ENCODE peak calls at places on chromosome 18, in ten cellular contexts. One of them, this sample, is unnamed.

GRCh38 chr18:29849145-29849544 is 1193.4 kb downstream of the DSC3 start:
- DNase-seq in stimulated activated CD4-positive, alpha-beta T cell treated with anti-CD3 and anti-CD28 coated beads, Interleukin-12 subunit alpha, Interleukin-12 subunit beta, amount 100 ng/mL, for 48 hours: no peak
- DNase-seq in activated naive CD8-positive, alpha-beta T cell treated with anti-CD3 and anti-CD28 coated beads for 36 hours: no peak
- DNase-seq in activated CD4-positive, alpha-beta T cell treated with anti-CD3 and anti-CD28 coated beads, Interleukin-2, amount 10 ng/mL, durations not matched to agents 7 days and 5 days: no peak
- DNase-seq in stimulated activated CD8-positive, alpha-beta memory T cell treated with anti-CD3 and anti-CD28 coated beads, Interleukin-2, amount 100 ng/mL, for 48 hours: no peak
- DNase-seq in mucosa of gallbladder: no peak
- DNase-seq in GOT3: no peak
- DNase-seq in colonic mucosa: no peak
- DNase-seq in effector memory CD4-positive, alpha-beta T cell: no peak
- DNase-seq in ELR: peak
- DNase-seq in this sample: no peak

GRCh38 chr18:21321711-21322110 is 79.7 kb downstream of the GREB1L start:
- DNase-seq in stimulated activated CD4-positive, alpha-beta T cell treated with anti-CD3 and anti-CD28 coated beads, Interleukin-12 subunit alpha, Interleukin-12 subunit beta, amount 100 ng/mL, for 48 hours: no peak
- DNase-seq in activated naive CD8-positive, alpha-beta T cell treated with anti-CD3 and anti-CD28 coated beads for 36 hours: no peak
- DNase-seq in activated CD4-positive, alpha-beta T cell treated with anti-CD3 and anti-CD28 coated beads, Interleukin-2, amount 10 ng/mL, durations not matched to agents 7 days and 5 days: no peak
- DNase-seq in stimulated activated CD8-positive, alpha-beta memory T cell treated with anti-CD3 and anti-CD28 coated beads, Interleukin-2, amount 100 ng/mL, for 48 hours: no peak
- DNase-seq in mucosa of gallbladder: no peak
- DNase-seq in GOT3: no peak
- DNase-seq in colonic mucosa: no peak
- DNase-seq in effector memory CD4-positive, alpha-beta T cell: no peak
- DNase-seq in ELR: no peak
- DNase-seq in this sample: no peak

GRCh38 chr18:48342588-48342987 is 66.6 kb downstream of the ZBTB7C start:
- DNase-seq in stimulated activated CD4-positive, alpha-beta T cell treated with anti-CD3 and anti-CD28 coated beads, Interleukin-12 subunit alpha, Interleukin-12 subunit beta, amount 100 ng/mL, for 48 hours: no peak
- DNase-seq in activated naive CD8-positive, alpha-beta T cell treated with anti-CD3 and anti-CD28 coated beads for 36 hours: no peak
- DNase-seq in activated CD4-positive, alpha-beta T cell treated with anti-CD3 and anti-CD28 coated beads, Interleukin-2, amount 10 ng/mL, durations not matched to agents 7 days and 5 days: no peak
- DNase-seq in stimulated activated CD8-positive, alpha-beta memory T cell treated with anti-CD3 and anti-CD28 coated beads, Interleukin-2, amount 100 ng/mL, for 48 hours: no peak
- DNase-seq in mucosa of gallbladder: no peak
- DNase-seq in GOT3: no peak
- DNase-seq in colonic mucosa: no peak
- DNase-seq in effector memory CD4-positive, alpha-beta T cell: no peak
- DNase-seq in ELR: no peak
- DNase-seq in this sample: no peak

GRCh38 chr18:9333441-9334350 is 877 bp upstream of the TWSG1 start:
- DNase-seq in stimulated activated CD4-positive, alpha-beta T cell treated with anti-CD3 and anti-CD28 coated beads, Interleukin-12 subunit alpha, Interleukin-12 subunit beta, amount 100 ng/mL, for 48 hours: no peak
- DNase-seq in activated naive CD8-positive, alpha-beta T cell treated with anti-CD3 and anti-CD28 coated beads for 36 hours: peak
- DNase-seq in activated CD4-positive, alpha-beta T cell treated with anti-CD3 and anti-CD28 coated beads, Interleukin-2, amount 10 ng/mL, durations not matched to agents 7 days and 5 days: no peak
- DNase-seq in stimulated activated CD8-positive, alpha-beta memory T cell treated with anti-CD3 and anti-CD28 coated beads, Interleukin-2, amount 100 ng/mL, for 48 hours: peak
- DNase-seq in mucosa of gallbladder: no peak
- DNase-seq in GOT3: no peak
- DNase-seq in colonic mucosa: peak
- DNase-seq in effector memory CD4-positive, alpha-beta T cell: peak
- DNase-seq in ELR: peak
- DNase-seq in this sample: no peak

GRCh38 chr18:421236-422155 is 79.0 kb downstream of the COLEC12 start:
- DNase-seq in stimulated activated CD4-positive, alpha-beta T cell treated with anti-CD3 and anti-CD28 coated beads, Interleukin-12 subunit alpha, Interleukin-12 subunit beta, amount 100 ng/mL, for 48 hours: no peak
- DNase-seq in activated naive CD8-positive, alpha-beta T cell treated with anti-CD3 and anti-CD28 coated beads for 36 hours: no peak
- DNase-seq in activated CD4-positive, alpha-beta T cell treated with anti-CD3 and anti-CD28 coated beads, Interleukin-2, amount 10 ng/mL, durations not matched to agents 7 days and 5 days: no peak
- DNase-seq in stimulated activated CD8-positive, alpha-beta memory T cell treated with anti-CD3 and anti-CD28 coated beads, Interleukin-2, amount 100 ng/mL, for 48 hours: no peak
- DNase-seq in mucosa of gallbladder: no peak
- DNase-seq in GOT3: no peak
- DNase-seq in colonic mucosa: no peak
- DNase-seq in effector memory CD4-positive, alpha-beta T cell: no peak
- DNase-seq in ELR: peak
- DNase-seq in this sample: no peak

GRCh38 chr18:76463358-76463757 is 31.7 kb downstream of the ZNF516 start:
- DNase-seq in stimulated activated CD4-positive, alpha-beta T cell treated with anti-CD3 and anti-CD28 coated beads, Interleukin-12 subunit alpha, Interleukin-12 subunit beta, amount 100 ng/mL, for 48 hours: no peak
- DNase-seq in activated naive CD8-positive, alpha-beta T cell treated with anti-CD3 and anti-CD28 coated beads for 36 hours: no peak
- DNase-seq in activated CD4-positive, alpha-beta T cell treated with anti-CD3 and anti-CD28 coated beads, Interleukin-2, amount 10 ng/mL, durations not matched to agents 7 days and 5 days: no peak
- DNase-seq in stimulated activated CD8-positive, alpha-beta memory T cell treated with anti-CD3 and anti-CD28 coated beads, Interleukin-2, amount 100 ng/mL, for 48 hours: no peak
- DNase-seq in mucosa of gallbladder: no peak
- DNase-seq in GOT3: no peak
- DNase-seq in colonic mucosa: no peak
- DNase-seq in effector memory CD4-positive, alpha-beta T cell: no peak
- DNase-seq in ELR: no peak
- DNase-seq in this sample: no peak

GRCh38 chr18:49249523-49249922 is 210.9 kb downstream of the DYM start:
- DNase-seq in stimulated activated CD4-positive, alpha-beta T cell treated with anti-CD3 and anti-CD28 coated beads, Interleukin-12 subunit alpha, Interleukin-12 subunit beta, amount 100 ng/mL, for 48 hours: no peak
- DNase-seq in activated naive CD8-positive, alpha-beta T cell treated with anti-CD3 and anti-CD28 coated beads for 36 hours: no peak
- DNase-seq in activated CD4-positive, alpha-beta T cell treated with anti-CD3 and anti-CD28 coated beads, Interleukin-2, amount 10 ng/mL, durations not matched to agents 7 days and 5 days: no peak
- DNase-seq in stimulated activated CD8-positive, alpha-beta memory T cell treated with anti-CD3 and anti-CD28 coated beads, Interleukin-2, amount 100 ng/mL, for 48 hours: no peak
- DNase-seq in mucosa of gallbladder: no peak
- DNase-seq in GOT3: no peak
- DNase-seq in colonic mucosa: no peak
- DNase-seq in effector memory CD4-positive, alpha-beta T cell: no peak
- DNase-seq in ELR: peak
- DNase-seq in this sample: no peak

GRCh38 chr18:48152549-48152948 is 222.1 kb upstream of the SMAD2 start:
- DNase-seq in stimulated activated CD4-positive, alpha-beta T cell treated with anti-CD3 and anti-CD28 coated beads, Interleukin-12 subunit alpha, Interleukin-12 subunit beta, amount 100 ng/mL, for 48 hours: no peak
- DNase-seq in activated naive CD8-positive, alpha-beta T cell treated with anti-CD3 and anti-CD28 coated beads for 36 hours: no peak
- DNase-seq in activated CD4-positive, alpha-beta T cell treated with anti-CD3 and anti-CD28 coated beads, Interleukin-2, amount 10 ng/mL, durations not matched to agents 7 days and 5 days: no peak
- DNase-seq in stimulated activated CD8-positive, alpha-beta memory T cell treated with anti-CD3 and anti-CD28 coated beads, Interleukin-2, amount 100 ng/mL, for 48 hours: no peak
- DNase-seq in mucosa of gallbladder: no peak
- DNase-seq in GOT3: no peak
- DNase-seq in colonic mucosa: no peak
- DNase-seq in effector memory CD4-positive, alpha-beta T cell: no peak
- DNase-seq in ELR: peak
- DNase-seq in this sample: no peak

GRCh38 chr18:49447810-49448745 is 12.4 kb downstream of the DYM start:
- DNase-seq in stimulated activated CD4-positive, alpha-beta T cell treated with anti-CD3 and anti-CD28 coated beads, Interleukin-12 subunit alpha, Interleukin-12 subunit beta, amount 100 ng/mL, for 48 hours: peak
- DNase-seq in activated naive CD8-positive, alpha-beta T cell treated with anti-CD3 and anti-CD28 coated beads for 36 hours: peak
- DNase-seq in activated CD4-positive, alpha-beta T cell treated with anti-CD3 and anti-CD28 coated beads, Interleukin-2, amount 10 ng/mL, durations not matched to agents 7 days and 5 days: peak
- DNase-seq in stimulated activated CD8-positive, alpha-beta memory T cell treated with anti-CD3 and anti-CD28 coated beads, Interleukin-2, amount 100 ng/mL, for 48 hours: no peak
- DNase-seq in mucosa of gallbladder: no peak
- DNase-seq in GOT3: no peak
- DNase-seq in colonic mucosa: peak
- DNase-seq in effector memory CD4-positive, alpha-beta T cell: no peak
- DNase-seq in ELR: peak
- DNase-seq in this sample: peak

GRCh38 chr18:21047116-21047515 is 64.5 kb downstream of the ROCK1 start:
- DNase-seq in stimulated activated CD4-positive, alpha-beta T cell treated with anti-CD3 and anti-CD28 coated beads, Interleukin-12 subunit alpha, Interleukin-12 subunit beta, amount 100 ng/mL, for 48 hours: no peak
- DNase-seq in activated naive CD8-positive, alpha-beta T cell treated with anti-CD3 and anti-CD28 coated beads for 36 hours: no peak
- DNase-seq in activated CD4-positive, alpha-beta T cell treated with anti-CD3 and anti-CD28 coated beads, Interleukin-2, amount 10 ng/mL, durations not matched to agents 7 days and 5 days: no peak
- DNase-seq in stimulated activated CD8-positive, alpha-beta memory T cell treated with anti-CD3 and anti-CD28 coated beads, Interleukin-2, amount 100 ng/mL, for 48 hours: no peak
- DNase-seq in mucosa of gallbladder: no peak
- DNase-seq in GOT3: no peak
- DNase-seq in colonic mucosa: no peak
- DNase-seq in effector memory CD4-positive, alpha-beta T cell: no peak
- DNase-seq in ELR: no peak
- DNase-seq in this sample: no peak

GRCh38 chr18:497688-498087 is 2.8 kb downstream of the COLEC12 start:
- DNase-seq in stimulated activated CD4-positive, alpha-beta T cell treated with anti-CD3 and anti-CD28 coated beads, Interleukin-12 subunit alpha, Interleukin-12 subunit beta, amount 100 ng/mL, for 48 hours: no peak
- DNase-seq in activated naive CD8-positive, alpha-beta T cell treated with anti-CD3 and anti-CD28 coated beads for 36 hours: no peak
- DNase-seq in activated CD4-positive, alpha-beta T cell treated with anti-CD3 and anti-CD28 coated beads, Interleukin-2, amount 10 ng/mL, durations not matched to agents 7 days and 5 days: no peak
- DNase-seq in stimulated activated CD8-positive, alpha-beta memory T cell treated with anti-CD3 and anti-CD28 coated beads, Interleukin-2, amount 100 ng/mL, for 48 hours: no peak
- DNase-seq in mucosa of gallbladder: no peak
- DNase-seq in GOT3: no peak
- DNase-seq in colonic mucosa: no peak
- DNase-seq in effector memory CD4-positive, alpha-beta T cell: no peak
- DNase-seq in ELR: no peak
- DNase-seq in this sample: no peak

GRCh38 chr18:75376004-75376403 is 51.5 kb downstream of the SMIM21 start:
- DNase-seq in stimulated activated CD4-positive, alpha-beta T cell treated with anti-CD3 and anti-CD28 coated beads, Interleukin-12 subunit alpha, Interleukin-12 subunit beta, amount 100 ng/mL, for 48 hours: no peak
- DNase-seq in activated naive CD8-positive, alpha-beta T cell treated with anti-CD3 and anti-CD28 coated beads for 36 hours: no peak
- DNase-seq in activated CD4-positive, alpha-beta T cell treated with anti-CD3 and anti-CD28 coated beads, Interleukin-2, amount 10 ng/mL, durations not matched to agents 7 days and 5 days: no peak
- DNase-seq in stimulated activated CD8-positive, alpha-beta memory T cell treated with anti-CD3 and anti-CD28 coated beads, Interleukin-2, amount 100 ng/mL, for 48 hours: no peak
- DNase-seq in mucosa of gallbladder: no peak
- DNase-seq in GOT3: no peak
- DNase-seq in colonic mucosa: no peak
- DNase-seq in effector memory CD4-positive, alpha-beta T cell: no peak
- DNase-seq in ELR: peak
- DNase-seq in this sample: no peak

GRCh38 chr18:79804130-79804772 is 6.5 kb downstream of the KCNG2 start:
- DNase-seq in stimulated activated CD4-positive, alpha-beta T cell treated with anti-CD3 and anti-CD28 coated beads, Interleukin-12 subunit alpha, Interleukin-12 subunit beta, amount 100 ng/mL, for 48 hours: no peak
- DNase-seq in activated naive CD8-positive, alpha-beta T cell treated with anti-CD3 and anti-CD28 coated beads for 36 hours: no peak
- DNase-seq in activated CD4-positive, alpha-beta T cell treated with anti-CD3 and anti-CD28 coated beads, Interleukin-2, amount 10 ng/mL, durations not matched to agents 7 days and 5 days: no peak
- DNase-seq in stimulated activated CD8-positive, alpha-beta memory T cell treated with anti-CD3 and anti-CD28 coated beads, Interleukin-2, amount 100 ng/mL, for 48 hours: no peak
- DNase-seq in mucosa of gallbladder: no peak
- DNase-seq in GOT3: no peak
- DNase-seq in colonic mucosa: no peak
- DNase-seq in effector memory CD4-positive, alpha-beta T cell: no peak
- DNase-seq in ELR: no peak
- DNase-seq in this sample: no peak

GRCh38 chr18:79368681-79369080 is 27.0 kb upstream of the NFATC1 start:
- DNase-seq in stimulated activated CD4-positive, alpha-beta T cell treated with anti-CD3 and anti-CD28 coated beads, Interleukin-12 subunit alpha, Interleukin-12 subunit beta, amount 100 ng/mL, for 48 hours: no peak
- DNase-seq in activated naive CD8-positive, alpha-beta T cell treated with anti-CD3 and anti-CD28 coated beads for 36 hours: no peak
- DNase-seq in activated CD4-positive, alpha-beta T cell treated with anti-CD3 and anti-CD28 coated beads, Interleukin-2, amount 10 ng/mL, durations not matched to agents 7 days and 5 days: peak
- DNase-seq in stimulated activated CD8-positive, alpha-beta memory T cell treated with anti-CD3 and anti-CD28 coated beads, Interleukin-2, amount 100 ng/mL, for 48 hours: no peak
- DNase-seq in mucosa of gallbladder: no peak
- DNase-seq in GOT3: no peak
- DNase-seq in colonic mucosa: no peak
- DNase-seq in effector memory CD4-positive, alpha-beta T cell: no peak
- DNase-seq in ELR: no peak
- DNase-seq in this sample: no peak

GRCh38 chr18:6198585-6198984 is 216.1 kb downstream of the L3MBTL4 start:
- DNase-seq in stimulated activated CD4-positive, alpha-beta T cell treated with anti-CD3 and anti-CD28 coated beads, Interleukin-12 subunit alpha, Interleukin-12 subunit beta, amount 100 ng/mL, for 48 hours: no peak
- DNase-seq in activated naive CD8-positive, alpha-beta T cell treated with anti-CD3 and anti-CD28 coated beads for 36 hours: no peak
- DNase-seq in activated CD4-positive, alpha-beta T cell treated with anti-CD3 and anti-CD28 coated beads, Interleukin-2, amount 10 ng/mL, durations not matched to agents 7 days and 5 days: no peak
- DNase-seq in stimulated activated CD8-positive, alpha-beta memory T cell treated with anti-CD3 and anti-CD28 coated beads, Interleukin-2, amount 100 ng/mL, for 48 hours: no peak
- DNase-seq in mucosa of gallbladder: no peak
- DNase-seq in GOT3: no peak
- DNase-seq in colonic mucosa: no peak
- DNase-seq in effector memory CD4-positive, alpha-beta T cell: no peak
- DNase-seq in ELR: no peak
- DNase-seq in this sample: no peak

GRCh38 chr18:36633961-36634412 is 194.8 kb downstream of the TPGS2 start:
- DNase-seq in stimulated activated CD4-positive, alpha-beta T cell treated with anti-CD3 and anti-CD28 coated beads, Interleukin-12 subunit alpha, Interleukin-12 subunit beta, amount 100 ng/mL, for 48 hours: no peak
- DNase-seq in activated naive CD8-positive, alpha-beta T cell treated with anti-CD3 and anti-CD28 coated beads for 36 hours: no peak
- DNase-seq in activated CD4-positive, alpha-beta T cell treated with anti-CD3 and anti-CD28 coated beads, Interleukin-2, amount 10 ng/mL, durations not matched to agents 7 days and 5 days: no peak
- DNase-seq in stimulated activated CD8-positive, alpha-beta memory T cell treated with anti-CD3 and anti-CD28 coated beads, Interleukin-2, amount 100 ng/mL, for 48 hours: no peak
- DNase-seq in mucosa of gallbladder: no peak
- DNase-seq in GOT3: no peak
- DNase-seq in colonic mucosa: no peak
- DNase-seq in effector memory CD4-positive, alpha-beta T cell: no peak
- DNase-seq in ELR: peak
- DNase-seq in this sample: no peak

GRCh38 chr18:45402485-45403056 is 212.7 kb upstream of the SLC14A2 start:
- DNase-seq in stimulated activated CD4-positive, alpha-beta T cell treated with anti-CD3 and anti-CD28 coated beads, Interleukin-12 subunit alpha, Interleukin-12 subunit beta, amount 100 ng/mL, for 48 hours: no peak
- DNase-seq in activated naive CD8-positive, alpha-beta T cell treated with anti-CD3 and anti-CD28 coated beads for 36 hours: no peak
- DNase-seq in activated CD4-positive, alpha-beta T cell treated with anti-CD3 and anti-CD28 coated beads, Interleukin-2, amount 10 ng/mL, durations not matched to agents 7 days and 5 days: no peak
- DNase-seq in stimulated activated CD8-positive, alpha-beta memory T cell treated with anti-CD3 and anti-CD28 coated beads, Interleukin-2, amount 100 ng/mL, for 48 hours: no peak
- DNase-seq in mucosa of gallbladder: no peak
- DNase-seq in GOT3: no peak
- DNase-seq in colonic mucosa: peak
- DNase-seq in effector memory CD4-positive, alpha-beta T cell: no peak
- DNase-seq in ELR: peak
- DNase-seq in this sample: no peak

GRCh38 chr18:59881728-59882685 is 17.8 kb upstream of the PMAIP1 start:
- DNase-seq in stimulated activated CD4-positive, alpha-beta T cell treated with anti-CD3 and anti-CD28 coated beads, Interleukin-12 subunit alpha, Interleukin-12 subunit beta, amount 100 ng/mL, for 48 hours: no peak
- DNase-seq in activated naive CD8-positive, alpha-beta T cell treated with anti-CD3 and anti-CD28 coated beads for 36 hours: peak
- DNase-seq in activated CD4-positive, alpha-beta T cell treated with anti-CD3 and anti-CD28 coated beads, Interleukin-2, amount 10 ng/mL, durations not matched to agents 7 days and 5 days: peak
- DNase-seq in stimulated activated CD8-positive, alpha-beta memory T cell treated with anti-CD3 and anti-CD28 coated beads, Interleukin-2, amount 100 ng/mL, for 48 hours: no peak
- DNase-seq in mucosa of gallbladder: peak
- DNase-seq in GOT3: no peak
- DNase-seq in colonic mucosa: peak
- DNase-seq in effector memory CD4-positive, alpha-beta T cell: no peak
- DNase-seq in ELR: peak
- DNase-seq in this sample: peak

GRCh38 chr18:22276334-22276713 is 106.9 kb downstream of the GATA6 start:
- DNase-seq in stimulated activated CD4-positive, alpha-beta T cell treated with anti-CD3 and anti-CD28 coated beads, Interleukin-12 subunit alpha, Interleukin-12 subunit beta, amount 100 ng/mL, for 48 hours: no peak
- DNase-seq in activated naive CD8-positive, alpha-beta T cell treated with anti-CD3 and anti-CD28 coated beads for 36 hours: no peak
- DNase-seq in activated CD4-positive, alpha-beta T cell treated with anti-CD3 and anti-CD28 coated beads, Interleukin-2, amount 10 ng/mL, durations not matched to agents 7 days and 5 days: no peak
- DNase-seq in stimulated activated CD8-positive, alpha-beta memory T cell treated with anti-CD3 and anti-CD28 coated beads, Interleukin-2, amount 100 ng/mL, for 48 hours: no peak
- DNase-seq in mucosa of gallbladder: no peak
- DNase-seq in GOT3: no peak
- DNase-seq in colonic mucosa: no peak
- DNase-seq in effector memory CD4-positive, alpha-beta T cell: no peak
- DNase-seq in ELR: no peak
- DNase-seq in this sample: no peak

GRCh38 chr18:53606792-53607191 is 617.7 kb downstream of the MBD2 start:
- DNase-seq in stimulated activated CD4-positive, alpha-beta T cell treated with anti-CD3 and anti-CD28 coated beads, Interleukin-12 subunit alpha, Interleukin-12 subunit beta, amount 100 ng/mL, for 48 hours: no peak
- DNase-seq in activated naive CD8-positive, alpha-beta T cell treated with anti-CD3 and anti-CD28 coated beads for 36 hours: no peak
- DNase-seq in activated CD4-positive, alpha-beta T cell treated with anti-CD3 and anti-CD28 coated beads, Interleukin-2, amount 10 ng/mL, durations not matched to agents 7 days and 5 days: no peak
- DNase-seq in stimulated activated CD8-positive, alpha-beta memory T cell treated with anti-CD3 and anti-CD28 coated beads, Interleukin-2, amount 100 ng/mL, for 48 hours: no peak
- DNase-seq in mucosa of gallbladder: no peak
- DNase-seq in GOT3: no peak
- DNase-seq in colonic mucosa: no peak
- DNase-seq in effector memory CD4-positive, alpha-beta T cell: no peak
- DNase-seq in ELR: no peak
- DNase-seq in this sample: no peak

GRCh38 chr18:49898421-49898820 is 85.1 kb upstream of the ACAA2 start:
- DNase-seq in stimulated activated CD4-positive, alpha-beta T cell treated with anti-CD3 and anti-CD28 coated beads, Interleukin-12 subunit alpha, Interleukin-12 subunit beta, amount 100 ng/mL, for 48 hours: peak
- DNase-seq in activated naive CD8-positive, alpha-beta T cell treated with anti-CD3 and anti-CD28 coated beads for 36 hours: peak
- DNase-seq in activated CD4-positive, alpha-beta T cell treated with anti-CD3 and anti-CD28 coated beads, Interleukin-2, amount 10 ng/mL, durations not matched to agents 7 days and 5 days: peak
- DNase-seq in stimulated activated CD8-positive, alpha-beta memory T cell treated with anti-CD3 and anti-CD28 coated beads, Interleukin-2, amount 100 ng/mL, for 48 hours: peak
- DNase-seq in mucosa of gallbladder: peak
- DNase-seq in GOT3: no peak
- DNase-seq in colonic mucosa: peak
- DNase-seq in effector memory CD4-positive, alpha-beta T cell: peak
- DNase-seq in ELR: peak
- DNase-seq in this sample: peak

GRCh38 chr18:57015036-57015805 is 131.7 kb upstream of the BOD1L2 start:
- DNase-seq in stimulated activated CD4-positive, alpha-beta T cell treated with anti-CD3 and anti-CD28 coated beads, Interleukin-12 subunit alpha, Interleukin-12 subunit beta, amount 100 ng/mL, for 48 hours: no peak
- DNase-seq in activated naive CD8-positive, alpha-beta T cell treated with anti-CD3 and anti-CD28 coated beads for 36 hours: no peak
- DNase-seq in activated CD4-positive, alpha-beta T cell treated with anti-CD3 and anti-CD28 coated beads, Interleukin-2, amount 10 ng/mL, durations not matched to agents 7 days and 5 days: no peak
- DNase-seq in stimulated activated CD8-positive, alpha-beta memory T cell treated with anti-CD3 and anti-CD28 coated beads, Interleukin-2, amount 100 ng/mL, for 48 hours: no peak
- DNase-seq in mucosa of gallbladder: no peak
- DNase-seq in GOT3: no peak
- DNase-seq in colonic mucosa: no peak
- DNase-seq in effector memory CD4-positive, alpha-beta T cell: no peak
- DNase-seq in ELR: no peak
- DNase-seq in this sample: no peak

GRCh38 chr18:77009675-77010074 is 122.9 kb downstream of the MBP start:
- DNase-seq in stimulated activated CD4-positive, alpha-beta T cell treated with anti-CD3 and anti-CD28 coated beads, Interleukin-12 subunit alpha, Interleukin-12 subunit beta, amount 100 ng/mL, for 48 hours: no peak
- DNase-seq in activated naive CD8-positive, alpha-beta T cell treated with anti-CD3 and anti-CD28 coated beads for 36 hours: no peak
- DNase-seq in activated CD4-positive, alpha-beta T cell treated with anti-CD3 and anti-CD28 coated beads, Interleukin-2, amount 10 ng/mL, durations not matched to agents 7 days and 5 days: no peak
- DNase-seq in stimulated activated CD8-positive, alpha-beta memory T cell treated with anti-CD3 and anti-CD28 coated beads, Interleukin-2, amount 100 ng/mL, for 48 hours: no peak
- DNase-seq in mucosa of gallbladder: no peak
- DNase-seq in GOT3: no peak
- DNase-seq in colonic mucosa: no peak
- DNase-seq in effector memory CD4-positive, alpha-beta T cell: no peak
- DNase-seq in ELR: no peak
- DNase-seq in this sample: no peak

GRCh38 chr18:46958209-46958608 is 40.8 kb downstream of the KATNAL2 start:
- DNase-seq in stimulated activated CD4-positive, alpha-beta T cell treated with anti-CD3 and anti-CD28 coated beads, Interleukin-12 subunit alpha, Interleukin-12 subunit beta, amount 100 ng/mL, for 48 hours: no peak
- DNase-seq in activated naive CD8-positive, alpha-beta T cell treated with anti-CD3 and anti-CD28 coated beads for 36 hours: no peak
- DNase-seq in activated CD4-positive, alpha-beta T cell treated with anti-CD3 and anti-CD28 coated beads, Interleukin-2, amount 10 ng/mL, durations not matched to agents 7 days and 5 days: no peak
- DNase-seq in stimulated activated CD8-positive, alpha-beta memory T cell treated with anti-CD3 and anti-CD28 coated beads, Interleukin-2, amount 100 ng/mL, for 48 hours: no peak
- DNase-seq in mucosa of gallbladder: no peak
- DNase-seq in GOT3: no peak
- DNase-seq in colonic mucosa: no peak
- DNase-seq in effector memory CD4-positive, alpha-beta T cell: no peak
- DNase-seq in ELR: no peak
- DNase-seq in this sample: no peak

GRCh38 chr18:32469190-32469611 is 1.5 kb downstream of the GAREM1 start:
- DNase-seq in stimulated activated CD4-positive, alpha-beta T cell treated with anti-CD3 and anti-CD28 coated beads, Interleukin-12 subunit alpha, Interleukin-12 subunit beta, amount 100 ng/mL, for 48 hours: no peak
- DNase-seq in activated naive CD8-positive, alpha-beta T cell treated with anti-CD3 and anti-CD28 coated beads for 36 hours: no peak
- DNase-seq in activated CD4-positive, alpha-beta T cell treated with anti-CD3 and anti-CD28 coated beads, Interleukin-2, amount 10 ng/mL, durations not matched to agents 7 days and 5 days: no peak
- DNase-seq in stimulated activated CD8-positive, alpha-beta memory T cell treated with anti-CD3 and anti-CD28 coated beads, Interleukin-2, amount 100 ng/mL, for 48 hours: no peak
- DNase-seq in mucosa of gallbladder: peak
- DNase-seq in GOT3: no peak
- DNase-seq in colonic mucosa: peak
- DNase-seq in effector memory CD4-positive, alpha-beta T cell: no peak
- DNase-seq in ELR: peak
- DNase-seq in this sample: no peak

GRCh38 chr18:49456794-49457193 is 3.7 kb downstream of the DYM start:
- DNase-seq in stimulated activated CD4-positive, alpha-beta T cell treated with anti-CD3 and anti-CD28 coated beads, Interleukin-12 subunit alpha, Interleukin-12 subunit beta, amount 100 ng/mL, for 48 hours: no peak
- DNase-seq in activated naive CD8-positive, alpha-beta T cell treated with anti-CD3 and anti-CD28 coated beads for 36 hours: no peak
- DNase-seq in activated CD4-positive, alpha-beta T cell treated with anti-CD3 and anti-CD28 coated beads, Interleukin-2, amount 10 ng/mL, durations not matched to agents 7 days and 5 days: no peak
- DNase-seq in stimulated activated CD8-positive, alpha-beta memory T cell treated with anti-CD3 and anti-CD28 coated beads, Interleukin-2, amount 100 ng/mL, for 48 hours: no peak
- DNase-seq in mucosa of gallbladder: no peak
- DNase-seq in GOT3: no peak
- DNase-seq in colonic mucosa: no peak
- DNase-seq in effector memory CD4-positive, alpha-beta T cell: no peak
- DNase-seq in ELR: peak
- DNase-seq in this sample: no peak

GRCh38 chr18:3121256-3121655 is 98.5 kb downstream of the MYOM1 start:
- DNase-seq in stimulated activated CD4-positive, alpha-beta T cell treated with anti-CD3 and anti-CD28 coated beads, Interleukin-12 subunit alpha, Interleukin-12 subunit beta, amount 100 ng/mL, for 48 hours: no peak
- DNase-seq in activated naive CD8-positive, alpha-beta T cell treated with anti-CD3 and anti-CD28 coated beads for 36 hours: no peak
- DNase-seq in activated CD4-positive, alpha-beta T cell treated with anti-CD3 and anti-CD28 coated beads, Interleukin-2, amount 10 ng/mL, durations not matched to agents 7 days and 5 days: no peak
- DNase-seq in stimulated activated CD8-positive, alpha-beta memory T cell treated with anti-CD3 and anti-CD28 coated beads, Interleukin-2, amount 100 ng/mL, for 48 hours: no peak
- DNase-seq in mucosa of gallbladder: no peak
- DNase-seq in GOT3: no peak
- DNase-seq in colonic mucosa: no peak
- DNase-seq in effector memory CD4-positive, alpha-beta T cell: no peak
- DNase-seq in ELR: peak
- DNase-seq in this sample: no peak

GRCh38 chr18:56982756-56983155 is 164.1 kb upstream of the BOD1L2 start:
- DNase-seq in stimulated activated CD4-positive, alpha-beta T cell treated with anti-CD3 and anti-CD28 coated beads, Interleukin-12 subunit alpha, Interleukin-12 subunit beta, amount 100 ng/mL, for 48 hours: no peak
- DNase-seq in activated naive CD8-positive, alpha-beta T cell treated with anti-CD3 and anti-CD28 coated beads for 36 hours: no peak
- DNase-seq in activated CD4-positive, alpha-beta T cell treated with anti-CD3 and anti-CD28 coated beads, Interleukin-2, amount 10 ng/mL, durations not matched to agents 7 days and 5 days: no peak
- DNase-seq in stimulated activated CD8-positive, alpha-beta memory T cell treated with anti-CD3 and anti-CD28 coated beads, Interleukin-2, amount 100 ng/mL, for 48 hours: no peak
- DNase-seq in mucosa of gallbladder: no peak
- DNase-seq in GOT3: no peak
- DNase-seq in colonic mucosa: no peak
- DNase-seq in effector memory CD4-positive, alpha-beta T cell: no peak
- DNase-seq in ELR: no peak
- DNase-seq in this sample: no peak

This sample was measured in stimulated activated naive CD8-positive, alpha-beta T cell treated with anti-CD3 and anti-CD28 coated beads, Interleukin-15, amount 100 ng/mL, for 72 hours.